ENCODE peak calls at places on chromosome 18, in ten cellular contexts. D, K, L, X, N, T, E, V, O and S are unnamed samples.

GRCh38 chr18:12946549-12947354 is 1.1 kb upstream of the SEH1L start:
- DNase-seq in L (peak; percentile 94), K (peak; percentile 10), V (peak; percentile 77), D (no peak), E (no peak), N (no peak), O (peak; percentile 96), X (peak; percentile 64), T (no peak), S (peak; percentile 38)

GRCh38 chr18:77165489-77166415 is 33.2 kb upstream of the MBP start:
- DNase-seq in D (no peak), O (peak; percentile 40), V (no peak), T (no peak), K (no peak), X (peak; percentile 29), N (no peak), L (peak; percentile 29), E (no peak), S (no peak)

GRCh38 chr18:70183441-70183840 is 22.0 kb downstream of the RTTN start:
- DNase-seq in V (no peak), O (no peak), L (no peak), E (no peak), K (no peak), D (no peak), X (no peak), N (no peak), T (no peak), S (no peak)

GRCh38 chr18:74505776-74506175 is 9.6 kb downstream of the CNDP2 start:
- DNase-seq in E (no peak), O (no peak), T (no peak), V (no peak), N (no peak), K (no peak), D (no peak), X (no peak), L (no peak), S (no peak)

GRCh38 chr18:59514193-59514592 is 155.1 kb upstream of the LMAN1 start:
- DNase-seq in T (no peak), N (no peak), E (no peak), O (peak; percentile 95), K (peak; percentile 4), X (peak; percentile 33), V (no peak), D (no peak), L (peak; percentile 79), S (no peak)

GRCh38 chr18:39448942-39449341 is 1883.3 kb upstream of the CELF4 start:
- DNase-seq in L (no peak), D (no peak), E (no peak), T (no peak), N (no peak), K (no peak), O (peak; percentile 13), V (no peak), X (no peak), S (no peak)

GRCh38 chr18:50814387-50814786 is 5.4 kb downstream of the MRO start:
- DNase-seq in L (no peak), E (no peak), V (no peak), T (no peak), X (no peak), K (no peak), D (no peak), O (no peak), N (no peak), S (no peak)

GRCh38 chr18:51448949-51449348 is 251.5 kb upstream of the MEX3C start:
- DNase-seq in T (no peak), V (no peak), D (no peak), X (no peak), N (no peak), E (no peak), O (no peak), K (no peak), L (no peak), S (no peak)

GRCh38 chr18:29184654-29185053 is 1007.7 kb upstream of the CDH2 start:
- DNase-seq in O (peak; percentile 44), D (no peak), V (no peak), X (no peak), T (no peak), N (no peak), E (no peak), K (no peak), L (no peak), S (no peak)

GRCh38 chr18:50559750-50560680 is at the start of gene MAPK4:
- DNase-seq in V (no peak), N (no peak), O (peak; percentile 5), T (no peak), E (no peak), L (no peak), D (peak; percentile 63), K (no peak), X (peak; percentile 61), S (no peak)

GRCh38 chr18:53771664-53772063 is 452.8 kb downstream of the MBD2 start:
- DNase-seq in L (no peak), V (no peak), D (no peak), T (no peak), E (no peak), O (no peak), X (no peak), N (no peak), K (no peak), S (no peak)